ENCODE peak calls at places on chromosomes 6 and 20, in ten cellular contexts. Y is adrenal gland, P is lung, K is MM.1S, R is uterus, F is heart left ventricle, M is cardiac muscle cell, E is aorta, I is HCT116, B is GM23248. O is an unnamed sample.

GRCh38 chr6:159434410-159434809 is 258.6 kb downstream of the SOD2 start:
- DNase-seq in M (no peak), P (no peak), Y (no peak), E (no peak), I (no peak), R (no peak), F (no peak), K (no peak), B (no peak), O (no peak)

GRCh38 chr6:82908661-82909060 is 157.0 kb downstream of the UBE3D start:
- DNase-seq in Y (no peak), M (no peak), R (no peak), I (no peak), K (no peak), P (no peak), E (no peak), F (no peak), B (no peak), O (no peak)

GRCh38 chr6:10431423-10432164 is 16.7 kb upstream of the TFAP2A start:
- DNase-seq in K (no peak), R (no peak), P (peak), I (no peak), F (no peak), B (no peak), E (no peak), M (no peak), Y (no peak), O (no peak)

GRCh38 chr6:142387997-142388815 is 86.4 kb downstream of the ADGRG6 start:
- DNase-seq in R (no peak), Y (no peak), M (peak), I (no peak), K (no peak), F (no peak), B (peak), P (no peak), E (no peak), O (no peak)

GRCh38 chr20:11917663-11918062 is at the start of gene BTBD3:
- DNase-seq in M (peak), K (peak), B (peak), R (peak), Y (peak), P (peak), I (no peak), F (peak), E (peak), O (peak)

GRCh38 chr6:85008311-85009015 is 244.1 kb upstream of the TBX18 start:
- DNase-seq in F (no peak), K (no peak), B (peak), M (no peak), Y (no peak), I (no peak), P (no peak), R (no peak), E (no peak), O (no peak)

GRCh38 chr6:55528624-55529023 is 50.4 kb downstream of the HMGCLL1 start:
- DNase-seq in K (peak), B (peak), F (no peak), E (no peak), Y (no peak), P (no peak), M (no peak), I (peak), R (no peak), O (no peak)

GRCh38 chr6:29984992-29985391 is 42.7 kb downstream of the HLA-A start:
- DNase-seq in E (no peak), K (no peak), P (no peak), R (no peak), M (no peak), Y (no peak), I (no peak), F (no peak), B (no peak), O (no peak)

GRCh38 chr6:1778693-1779235 is 169.0 kb downstream of the FOXC1 start:
- DNase-seq in F (no peak), K (no peak), M (peak), R (no peak), I (no peak), Y (no peak), B (no peak), E (peak), P (no peak), O (no peak)

GRCh38 chr6:1738682-1739081 is 129.0 kb downstream of the FOXC1 start:
- DNase-seq in F (no peak), Y (no peak), B (no peak), P (no peak), R (no peak), K (no peak), E (no peak), I (no peak), M (no peak), O (no peak)

GRCh38 chr6:48032156-48032555 is 78.8 kb downstream of the PTCHD4 start:
- DNase-seq in K (no peak), E (no peak), M (no peak), I (no peak), P (no peak), B (peak), R (no peak), F (no peak), Y (peak), O (no peak)

GRCh38 chr20:53826597-53827291 is 233.1 kb upstream of the ZNF217 start:
- DNase-seq in P (no peak), M (no peak), F (no peak), Y (no peak), E (peak), B (peak), R (no peak), K (no peak), I (no peak), O (no peak)

GRCh38 chr6:167907837-167908681 is 81.3 kb downstream of the AFDN start:
- DNase-seq in F (no peak), I (peak), R (no peak), K (no peak), Y (no peak), P (no peak), E (no peak), M (peak), B (peak), O (no peak)

GRCh38 chr20:64077094-64077493 is 2.2 kb downstream of the RGS19 start:
- DNase-seq in B (no peak), E (no peak), R (no peak), I (no peak), P (no peak), Y (no peak), F (no peak), M (no peak), K (no peak), O (no peak)

GRCh38 chr20:52054123-52054522 is 137.5 kb downstream of the ZFP64 start:
- DNase-seq in P (no peak), M (no peak), E (no peak), R (no peak), I (no peak), K (no peak), F (no peak), Y (no peak), B (no peak), O (no peak)

GRCh38 chr6:85516168-85516567 is 66.3 kb downstream of the NT5E start:
- DNase-seq in M (no peak), B (peak), K (no peak), R (no peak), P (no peak), I (no peak), F (no peak), E (no peak), Y (no peak), O (no peak)

GRCh38 chr20:45538209-45538798 is 978 bp downstream of the WFDC6 start:
- DNase-seq in P (no peak), I (no peak), B (peak), M (no peak), K (no peak), E (no peak), R (no peak), Y (no peak), F (no peak), O (no peak)

GRCh38 chr20:36468149-36469000 is 72.9 kb upstream of the MYL9 start:
- DNase-seq in F (no peak), Y (no peak), M (no peak), E (peak), P (no peak), I (no peak), R (no peak), K (no peak), B (no peak), O (no peak)

GRCh38 chr20:37350655-37351574 is 5.0 kb downstream of the SRC start:
- DNase-seq in F (no peak), R (no peak), K (no peak), E (no peak), Y (no peak), I (no peak), P (no peak), B (peak), M (no peak), O (no peak)

GRCh38 chr6:135383766-135384165 is 113.8 kb downstream of the AHI1 start:
- DNase-seq in K (no peak), E (no peak), R (no peak), I (no peak), M (no peak), B (no peak), Y (no peak), F (no peak), P (no peak), O (no peak)

GRCh38 chr6:134041093-134041492 is 11.3 kb downstream of the SLC2A12 start:
- DNase-seq in P (no peak), R (no peak), Y (no peak), M (no peak), K (no peak), F (no peak), B (peak), I (peak), E (no peak), O (no peak)

GRCh38 chr20:11569163-11569562 is 348.5 kb upstream of the BTBD3 start:
- DNase-seq in I (no peak), P (no peak), K (no peak), R (no peak), Y (no peak), M (no peak), F (no peak), E (no peak), B (no peak), O (no peak)

GRCh38 chr20:17664025-17664638 is 17.9 kb downstream of the RRBP1 start:
- DNase-seq in I (no peak), K (no peak), P (no peak), R (no peak), B (no peak), E (no peak), M (no peak), Y (no peak), F (no peak), O (no peak)

GRCh38 chr6:12007915-12008286 is 4.2 kb upstream of the HIVEP1 start:
- DNase-seq in K (no peak), M (no peak), I (no peak), R (no peak), E (no peak), Y (no peak), F (no peak), P (no peak), B (no peak), O (no peak)

GRCh38 chr20:18058661-18059467 is 1.1 kb upstream of the OVOL2 start:
- DNase-seq in K (no peak), F (no peak), Y (no peak), M (peak), I (peak), P (peak), R (no peak), B (peak), E (no peak), O (no peak)

GRCh38 chr20:17884318-17885003 is 84.1 kb downstream of the SNX5 start:
- DNase-seq in R (no peak), K (no peak), F (no peak), I (no peak), Y (no peak), B (no peak), E (no peak), P (no peak), M (no peak), O (no peak)

GRCh38 chr20:47133809-47134456 is 222.6 kb downstream of the ZMYND8 start:
- DNase-seq in K (no peak), M (no peak), Y (peak), P (no peak), I (no peak), R (no peak), F (no peak), E (no peak), B (peak), O (no peak)

GRCh38 chr6:139129284-139129683 is 5.6 kb upstream of the HECA start:
- DNase-seq in B (no peak), M (no peak), I (no peak), P (no peak), E (no peak), Y (no peak), R (no peak), K (no peak), F (no peak), O (no peak)

GRCh38 chr6:28794175-28795002 is 129.4 kb downstream of the TRIM27 start:
- DNase-seq in E (no peak), P (no peak), I (no peak), M (peak), K (no peak), F (no peak), Y (no peak), B (peak), R (no peak), O (no peak)

GRCh38 chr6:40517654-40518053 is 69.5 kb downstream of the LRFN2 start:
- DNase-seq in M (no peak), E (no peak), F (no peak), I (no peak), Y (no peak), P (no peak), K (no peak), R (no peak), B (no peak), O (no peak)

GRCh38 chr6:111661541-111662041 is 55.9 kb upstream of the TRAF3IP2 start:
- DNase-seq in F (no peak), K (no peak), M (peak), R (no peak), Y (no peak), P (no peak), B (no peak), E (no peak), I (no peak), O (no peak)

GRCh38 chr20:20837574-20838021 is 125.2 kb upstream of the RALGAPA2 start:
- DNase-seq in Y (peak), P (peak), B (peak), F (no peak), M (peak), E (peak), I (peak), K (peak), R (peak), O (peak)

DNA sequence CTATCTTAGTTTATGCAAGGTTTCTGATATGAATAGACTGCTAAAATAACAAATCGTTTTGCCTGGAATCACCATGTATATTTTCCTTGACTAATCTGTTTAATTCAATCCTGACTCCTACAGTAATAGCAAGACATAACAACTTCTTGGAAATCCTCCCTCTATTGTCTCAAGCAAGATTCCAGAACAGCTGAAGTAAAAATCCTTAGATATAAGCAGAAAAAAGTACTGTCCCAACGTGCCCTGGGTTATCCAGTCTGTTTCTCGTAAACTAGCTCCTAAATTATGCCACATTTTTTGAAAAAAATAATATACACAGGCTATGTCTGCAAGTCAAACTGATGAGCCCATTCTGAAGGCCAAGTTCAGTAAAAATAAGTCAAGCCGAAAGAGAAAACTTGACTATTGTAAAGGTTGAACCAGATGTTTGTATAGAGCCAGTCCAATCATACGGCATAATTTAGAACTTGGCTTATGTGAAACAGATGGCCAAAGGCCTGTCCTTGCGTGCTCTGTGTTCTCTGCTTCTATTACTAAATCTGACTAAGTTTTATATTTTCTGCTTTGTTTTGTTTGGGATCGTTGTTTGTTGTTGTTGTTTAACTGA is 341.6 kb upstream of the NRSN1 start:
- DNase-seq in I (no peak), P (no peak), E (no peak), K (no peak), R (no peak), B (peak), M (no peak), Y (no peak), F (no peak), O (no peak)
- H3K27ac ChIP-seq in I (no peak), P (no peak), E (no peak), K (no peak), R (no peak), B (no peak), M (no peak), Y (no peak), F (no peak), O (no peak)

GRCh38 chr6:108565091-108565766 is 4.5 kb downstream of the FOXO3 start:
- DNase-seq in R (no peak), I (no peak), M (no peak), E (no peak), P (no peak), B (peak), Y (no peak), F (no peak), K (peak), O (no peak)

GRCh38 chr6:108565893-108566292 is 5.2 kb downstream of the FOXO3 start:
- DNase-seq in I (no peak), E (peak), K (peak), B (peak), F (no peak), R (peak), P (peak), Y (peak), M (no peak), O (no peak)

GRCh38 chr6:108563292-108563691 is 2.6 kb downstream of the FOXO3 start:
- DNase-seq in I (no peak), E (no peak), B (peak), Y (no peak), R (no peak), P (no peak), F (no peak), M (no peak), K (no peak), O (no peak)

GRCh38 chr6:108562503-108562993 is 1.8 kb downstream of the FOXO3 start:
- DNase-seq in E (peak), B (peak), R (peak), P (peak), K (peak), I (peak), M (peak), F (peak), Y (no peak), O (no peak)

DNA sequence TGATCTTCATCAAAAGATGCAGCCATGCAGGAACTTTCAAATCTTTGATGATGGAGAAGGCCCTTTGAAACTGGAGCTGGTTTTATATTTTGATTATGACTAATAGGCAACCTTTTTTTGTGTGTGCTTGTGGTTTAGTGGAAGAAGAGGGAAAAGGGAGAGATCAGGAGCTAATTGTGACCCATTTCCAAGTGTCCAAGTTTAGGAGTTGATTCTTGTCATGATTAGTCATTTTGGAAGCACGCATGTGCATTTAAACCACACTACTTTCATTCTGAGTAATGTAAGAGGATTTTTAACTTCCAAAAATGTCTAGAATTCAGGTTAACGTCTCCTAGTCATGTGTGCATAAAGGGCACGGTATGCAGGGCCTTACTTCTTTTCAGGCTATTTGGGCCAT is 3.5 kb downstream of the FOXO3 start:
- DNase-seq in B (peak), P (no peak), E (no peak), I (peak), Y (no peak), M (no peak), R (no peak), F (no peak), K (peak), O (no peak)
- H3K27ac ChIP-seq in B (peak), P (peak), E (no peak), I (peak), Y (peak), M (no peak), R (peak), F (peak), K (peak), O (no peak)

DNA sequence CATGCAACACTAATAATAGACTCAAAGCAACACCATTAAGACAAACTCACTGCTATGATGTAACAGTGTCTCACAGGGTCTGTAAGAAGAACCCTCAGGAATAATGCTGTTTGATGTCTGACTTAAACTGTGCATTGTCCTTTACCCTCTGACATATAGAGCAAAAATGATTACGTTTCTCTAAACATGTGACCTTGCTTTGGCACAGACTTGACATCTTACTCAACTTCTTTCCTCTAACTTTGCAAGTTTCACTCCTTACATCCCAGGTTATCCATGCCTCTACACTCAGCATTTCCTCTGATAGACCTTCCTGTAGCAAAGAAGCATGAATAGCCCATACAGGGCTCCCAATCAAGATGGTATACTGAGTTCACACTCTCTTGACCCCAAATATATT is 252.7 kb downstream of the UST start:
- DNase-seq in F (no peak), E (no peak), I (no peak), P (no peak), B (peak), Y (no peak), M (no peak), R (no peak), K (no peak), O (no peak)
- H3K27ac ChIP-seq in F (peak), E (peak), I (no peak), P (peak), B (peak), Y (peak), M (no peak), R (no peak), K (no peak), O (no peak)

GRCh38 chr6:15475872-15476271 is 187.0 kb downstream of the DTNBP1 start:
- DNase-seq in P (no peak), M (no peak), K (no peak), B (no peak), F (no peak), E (no peak), I (no peak), Y (no peak), R (no peak), O (no peak)

GRCh38 chr6:15475261-15475660 is 187.6 kb downstream of the DTNBP1 start:
- DNase-seq in Y (no peak), P (no peak), I (no peak), E (no peak), F (no peak), B (no peak), R (no peak), K (peak), M (no peak), O (no peak)

GRCh38 chr6:15474196-15474595 is 188.6 kb downstream of the DTNBP1 start:
- DNase-seq in Y (no peak), M (no peak), I (no peak), B (peak), P (no peak), K (no peak), R (no peak), F (no peak), E (no peak), O (no peak)

GRCh38 chr6:15477746-15478145 is 185.1 kb downstream of the DTNBP1 start:
- DNase-seq in P (no peak), E (no peak), F (no peak), Y (no peak), R (no peak), B (no peak), M (no peak), I (no peak), K (no peak), O (no peak)

DNA sequence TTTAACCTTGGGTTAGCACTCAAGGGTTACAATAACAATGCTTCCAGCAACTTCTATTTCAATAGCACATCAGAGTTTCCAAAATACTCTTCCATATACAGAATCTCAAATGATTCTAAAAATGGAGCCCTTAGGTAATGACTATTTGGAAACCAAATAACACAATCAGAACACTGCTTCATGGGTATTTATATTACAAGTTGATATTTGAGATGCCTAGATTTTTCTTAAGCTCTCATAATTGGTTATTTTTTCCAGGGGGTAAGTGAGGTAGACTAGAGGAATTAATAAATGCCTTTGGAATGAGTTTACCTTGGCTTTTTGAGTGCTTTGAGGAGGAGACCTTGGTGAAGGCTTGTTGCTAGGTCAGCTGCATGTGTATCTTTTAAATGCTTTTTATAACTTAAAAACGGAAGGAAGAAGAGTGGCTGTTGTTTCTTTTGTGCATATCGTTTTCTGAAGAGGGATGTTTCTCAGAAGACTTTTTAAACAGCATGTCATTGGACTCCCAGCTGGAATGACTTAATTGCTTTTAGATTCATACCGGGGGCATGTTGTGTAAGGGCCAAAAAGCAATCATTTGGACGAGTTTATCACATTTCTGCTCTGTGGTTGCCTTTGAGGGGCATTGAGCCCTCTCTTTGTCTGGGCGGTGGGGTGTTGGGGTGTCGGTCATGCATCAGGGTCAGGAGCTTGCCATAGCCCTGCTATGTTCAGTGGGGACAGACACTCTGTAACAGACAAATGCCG is 186.0 kb downstream of the DTNBP1 start:
- DNase-seq in E (no peak), F (no peak), Y (no peak), B (peak), P (no peak), M (no peak), K (no peak), R (no peak), I (no peak), O (no peak)
- H3K27ac ChIP-seq in E (peak), F (peak), Y (peak), B (peak), P (peak), M (no peak), K (no peak), R (peak), I (no peak), O (no peak)

GRCh38 chr6:112980676-112981075 is 633.5 kb downstream of the RFPL4B start:
- DNase-seq in Y (no peak), K (no peak), F (no peak), M (no peak), I (no peak), R (no peak), B (no peak), P (no peak), E (no peak), O (no peak)
- H3K27ac ChIP-seq in Y (no peak), K (no peak), F (no peak), M (no peak), I (no peak), R (no peak), B (no peak), P (no peak), E (no peak), O (no peak)